ENCODE peak calls at places on chromosomes 1 and 21, in four cellular contexts. One of them, this sample, is unnamed.

GRCh38 chr1:2468041-2468472 is 8.0 kb upstream of the PLCH2 start:
- DNase-seq in AG09319: no peak
- DNase-seq in NCI-H2171: no peak
- DNase-seq in NCI-H2107: no peak
- DNase-seq in this sample: peak

GRCh38 chr1:230303069-230303468 is 123.1 kb downstream of the PGBD5 start:
- DNase-seq in AG09319: no peak
- DNase-seq in NCI-H2107: no peak
- DNase-seq in NCI-H2171: no peak
- DNase-seq in this sample: no peak

GRCh38 chr21:45830221-45830640 is 151.3 kb upstream of the COL6A1 start:
- DNase-seq in NCI-H2171: no peak
- DNase-seq in AG09319: no peak
- DNase-seq in NCI-H2107: peak
- DNase-seq in this sample: no peak

GRCh38 chr1:214927791-214928190 is 154.7 kb upstream of the KCNK2 start:
- DNase-seq in AG09319: no peak
- DNase-seq in NCI-H2171: no peak
- DNase-seq in NCI-H2107: no peak
- DNase-seq in this sample: no peak

GRCh38 chr1:55965981-55966461 is 613.3 kb downstream of the PLPP3 start:
- DNase-seq in AG09319: no peak
- DNase-seq in NCI-H2171: no peak
- DNase-seq in NCI-H2107: no peak
- DNase-seq in this sample: no peak

GRCh38 chr1:204453141-204453772 is 41.3 kb downstream of the PIK3C2B start:
- DNase-seq in AG09319: no peak
- DNase-seq in NCI-H2107: no peak
- DNase-seq in NCI-H2171: no peak
- DNase-seq in this sample: peak

GRCh38 chr1:236129315-236129714 is 13.0 kb upstream of the GPR137B start:
- DNase-seq in NCI-H2107: no peak
- DNase-seq in AG09319: no peak
- DNase-seq in NCI-H2171: no peak
- DNase-seq in this sample: no peak

GRCh38 chr1:160428655-160429054 is 28.3 kb downstream of the VANGL2 start:
- DNase-seq in AG09319: no peak
- DNase-seq in NCI-H2107: peak
- DNase-seq in NCI-H2171: no peak
- DNase-seq in this sample: peak

GRCh38 chr1:226679853-226680516 is 59.1 kb downstream of the ITPKB start:
- DNase-seq in NCI-H2107: no peak
- DNase-seq in NCI-H2171: no peak
- DNase-seq in AG09319: no peak
- DNase-seq in this sample: peak

GRCh38 chr1:212671342-212672031 is 28.2 kb downstream of the BATF3 start:
- DNase-seq in NCI-H2171: peak
- DNase-seq in AG09319: no peak
- DNase-seq in NCI-H2107: peak
- DNase-seq in this sample: no peak

GRCh38 chr1:209810783-209811182 is 4.8 kb upstream of the IRF6 start:
- DNase-seq in NCI-H2171: no peak
- DNase-seq in NCI-H2107: no peak
- DNase-seq in AG09319: no peak
- DNase-seq in this sample: no peak

GRCh38 chr1:39238476-39238875 is 34.0 kb downstream of the MACF1 start:
- DNase-seq in NCI-H2171: no peak
- DNase-seq in AG09319: no peak
- DNase-seq in NCI-H2107: no peak
- DNase-seq in this sample: no peak

GRCh38 chr1:59204001-59204400 is 92.9 kb upstream of the FGGY start:
- DNase-seq in NCI-H2107: no peak
- DNase-seq in NCI-H2171: no peak
- DNase-seq in AG09319: peak
- DNase-seq in this sample: no peak

GRCh38 chr1:6447016-6447817 is 18.8 kb downstream of the TNFRSF25 start:
- DNase-seq in NCI-H2107: no peak
- DNase-seq in AG09319: no peak
- DNase-seq in NCI-H2171: peak
- DNase-seq in this sample: no peak

GRCh38 chr21:44582980-44583799 is 2.8 kb upstream of the KRTAP10-5 start:
- DNase-seq in NCI-H2171: no peak
- DNase-seq in AG09319: no peak
- DNase-seq in NCI-H2107: no peak
- DNase-seq in this sample: no peak

GRCh38 chr1:163535807-163536206 is 214.1 kb downstream of the NUF2 start:
- DNase-seq in NCI-H2171: no peak
- DNase-seq in AG09319: peak
- DNase-seq in NCI-H2107: no peak
- DNase-seq in this sample: no peak

GRCh38 chr21:31181089-31181757 is 142.9 kb upstream of the KRTAP19-8 start:
- DNase-seq in NCI-H2171: no peak
- DNase-seq in NCI-H2107: no peak
- DNase-seq in AG09319: no peak
- DNase-seq in this sample: peak

GRCh38 chr21:25836396-25836795 is 101.6 kb downstream of the GABPA start:
- DNase-seq in NCI-H2107: no peak
- DNase-seq in AG09319: no peak
- DNase-seq in NCI-H2171: no peak
- DNase-seq in this sample: no peak

GRCh38 chr1:153627797-153628626 is at the start of gene S100A1:
- DNase-seq in AG09319: no peak
- DNase-seq in NCI-H2107: no peak
- DNase-seq in NCI-H2171: no peak
- DNase-seq in this sample: no peak

This sample was measured in CD4-positive, alpha-beta memory T cell.